ENCODE peak calls at places on chromosomes 2 and 18, in eight cellular contexts. I is heart right ventricle, H is GDM1, F is ovary, T is IMR-90, G is non-pigmented ciliary epithelial cell, W is GM23248, N is T follicular helper cell. X is an unnamed sample.

GRCh38 chr2:118095610-118096009 is 7.3 kb downstream of the INSIG2 start:
- DNase-seq in I (no peak), H (no peak), F (no peak), T (no peak), G (no peak), W (peak), N (no peak), X (no peak)

GRCh38 chr2:237978058-237978712 is 11.4 kb downstream of the UBE2F start:
- DNase-seq in I (peak), H (no peak), F (no peak), T (peak), G (no peak), W (peak), N (no peak), X (no peak)

GRCh38 chr2:110837421-110838409 is 105.3 kb downstream of the ACOXL start:
- DNase-seq in I (no peak), H (no peak), F (no peak), T (no peak), G (no peak), W (no peak), N (no peak), X (no peak)

GRCh38 chr2:127143851-127144782 is 37.2 kb upstream of the BIN1 start:
- DNase-seq in I (no peak), H (no peak), F (no peak), T (peak), G (peak), W (peak), N (no peak), X (peak)

GRCh38 chr2:38376346-38376682 is 759 bp downstream of the ATL2 start:
- DNase-seq in I (no peak), H (peak), F (no peak), T (peak), G (no peak), W (peak), N (no peak), X (no peak)

GRCh38 chr2:28047698-28048097 is 157.2 kb downstream of the BABAM2 start:
- DNase-seq in I (no peak), H (no peak), F (no peak), T (peak), G (peak), W (peak), N (no peak), X (no peak)

GRCh38 chr2:182818541-182819308 is 47.7 kb downstream of the FRZB start:
- DNase-seq in I (no peak), H (no peak), F (no peak), T (no peak), G (no peak), W (no peak), N (no peak), X (no peak)

GRCh38 chr2:218395090-218395444 is 4.6 kb upstream of the CTDSP1 start:
- DNase-seq in I (no peak), H (no peak), F (no peak), T (no peak), G (no peak), W (no peak), N (no peak), X (no peak)

GRCh38 chr2:48279347-48279746 is 250.6 kb upstream of the STON1 start:
- DNase-seq in I (no peak), H (no peak), F (no peak), T (no peak), G (no peak), W (no peak), N (no peak), X (peak)

GRCh38 chr2:83587309-83587708 is 871.8 kb downstream of the SUCLG1 start:
- DNase-seq in I (no peak), H (no peak), F (no peak), T (no peak), G (no peak), W (no peak), N (no peak), X (no peak)

GRCh38 chr2:119475225-119475856 is 43.7 kb downstream of the TMEM37 start:
- DNase-seq in I (peak), H (no peak), F (no peak), T (no peak), G (no peak), W (no peak), N (no peak), X (no peak)

GRCh38 chr18:30965237-30965636 is 77.3 kb downstream of the DSC3 start:
- DNase-seq in I (no peak), H (no peak), F (no peak), T (no peak), G (no peak), W (no peak), N (no peak), X (no peak)

GRCh38 chr2:99448556-99448955 is 41.3 kb downstream of the REV1 start:
- DNase-seq in I (no peak), H (no peak), F (no peak), T (peak), G (peak), W (peak), N (no peak), X (no peak)

GRCh38 chr2:227890495-227891079 is 19.2 kb downstream of the DAW1 start:
- DNase-seq in I (no peak), H (no peak), F (no peak), T (peak), G (no peak), W (peak), N (no peak), X (no peak)

GRCh38 chr2:16507655-16508054 is 158.0 kb downstream of the CYRIA start:
- DNase-seq in I (no peak), H (no peak), F (no peak), T (no peak), G (no peak), W (peak), N (no peak), X (no peak)

GRCh38 chr2:109660046-109660860 is 46.1 kb downstream of the SOWAHC start:
- DNase-seq in I (no peak), H (no peak), F (no peak), T (no peak), G (no peak), W (no peak), N (no peak), X (no peak)

GRCh38 chr2:174836345-174836999 is 72.2 kb upstream of the CHRNA1 start:
- DNase-seq in I (no peak), H (no peak), F (no peak), T (peak), G (peak), W (peak), N (no peak), X (no peak)